ENCODE peak calls at places on chromosomes 3 and 15, in seven cellular contexts. L is activated CD4-positive, alpha-beta T cell treated with anti-CD3 and anti-CD28 coated beads, Interleukin-2, amount 50 U/mL, for 24 hours; I is HEK293T; A is GF-D8; B is kidney tubule cell; O is SHP77; N is RPMI7951. T is an unnamed sample.
A peak's percentile ranks its signal among the peaks of the same experiment; 100 is the strongest.

GRCh38 chr3:31159331-31160039 is 265.0 kb upstream of the GADL1 start:
- DNase-seq in B (no peak), O (no peak), L (no peak), N (no peak), A (no peak), I (no peak), T (no peak)

GRCh38 chr3:11389570-11390268 is 117.5 kb downstream of the ATG7 start:
- DNase-seq in A (no peak), B (no peak), I (no peak), N (peak; percentile 63), L (no peak), O (no peak), T (no peak)

GRCh38 chr3:64530434-64531049 is 157.3 kb downstream of the ADAMTS9 start:
- DNase-seq in I (peak; percentile 59), O (peak; percentile 35), L (no peak), N (peak; percentile 43), A (no peak), B (peak; percentile 54), T (peak; percentile 6)

GRCh38 chr3:133827136-133827535 is 21.5 kb downstream of the SRPRB start:
- DNase-seq in O (no peak), B (no peak), A (no peak), I (no peak), N (no peak), L (no peak), T (no peak)

GRCh38 chr15:41006479-41006878 is 53.2 kb downstream of the CHAC1 start:
- DNase-seq in L (no peak), N (no peak), I (no peak), O (no peak), A (no peak), B (no peak), T (no peak)

GRCh38 chr3:152257246-152258074 is 11.3 kb upstream of the MBNL1 start:
- DNase-seq in I (no peak), B (no peak), A (peak; percentile 84), N (no peak), O (no peak), L (no peak), T (peak; percentile 92)

GRCh38 chr3:195270350-195271115 is 426 bp downstream of the XXYLT1 start:
- DNase-seq in B (peak; percentile 62), I (peak; percentile 56), A (peak; percentile 33), O (no peak), L (peak; percentile 51), N (peak; percentile 47), T (peak; percentile 79)

GRCh38 chr15:71364117-71364584 is 248.9 kb downstream of the THSD4 start:
- DNase-seq in N (no peak), A (no peak), B (no peak), I (peak; percentile 62), L (no peak), O (no peak), T (no peak)

GRCh38 chr15:91291673-91292072 is 191.6 kb downstream of the SV2B start:
- DNase-seq in I (peak; percentile 25), N (peak; percentile 53), B (no peak), O (no peak), L (no peak), A (no peak), T (no peak)

GRCh38 chr15:96328101-96328958 is 2.2 kb upstream of the NR2F2 start:
- DNase-seq in L (no peak), I (no peak), B (peak; percentile 45), A (no peak), O (no peak), N (no peak), T (no peak)

GRCh38 chr3:79765854-79766253 is 1.9 kb downstream of the ROBO1 start:
- DNase-seq in I (peak; percentile 12), A (no peak), O (peak; percentile 12), N (no peak), L (no peak), B (no peak), T (no peak)

GRCh38 chr3:122533931-122534334 is 19.2 kb upstream of the KPNA1 start:
- DNase-seq in O (no peak), L (peak; percentile 59), B (peak; percentile 89), I (no peak), N (peak; percentile 99), A (peak; percentile 82), T (peak; percentile 98)

GRCh38 chr3:40129510-40129909 is 180.0 kb upstream of the EIF1B start:
- DNase-seq in O (no peak), N (no peak), L (no peak), A (no peak), B (no peak), I (no peak), T (no peak)

GRCh38 chr3:28286595-28286994 is 45.2 kb downstream of the CMC1 start:
- DNase-seq in N (peak; percentile 44), A (peak; percentile 52), L (no peak), O (no peak), B (peak; percentile 49), I (peak; percentile 24), T (peak; percentile 83)

GRCh38 chr15:51846463-51847230 is 17.2 kb downstream of the TMOD3 start:
- DNase-seq in B (peak; percentile 60), O (no peak), I (no peak), L (no peak), A (no peak), N (peak; percentile 62), T (peak; percentile 49)

GRCh38 chr3:46276497-46277099 is 34.3 kb downstream of the CCR3 start:
- DNase-seq in N (peak; percentile 49), B (peak; percentile 46), O (no peak), A (no peak), I (peak; percentile 53), L (peak; percentile 75), T (peak; percentile 63)

GRCh38 chr3:167885277-167885676 is 149.8 kb downstream of the SERPINI1 start:
- DNase-seq in A (no peak), B (no peak), L (no peak), N (no peak), O (no peak), I (no peak), T (no peak)

GRCh38 chr3:194285024-194285858 is 65.9 kb downstream of the CPN2 start:
- DNase-seq in I (no peak), L (no peak), O (no peak), N (peak; percentile 79), B (peak; percentile 21), A (no peak), T (no peak)

GRCh38 chr3:97232635-97233034 is 418.2 kb downstream of the EPHA6 start:
- DNase-seq in B (peak; percentile 12), N (no peak), O (peak; percentile 58), A (no peak), L (no peak), I (no peak), T (no peak)

GRCh38 chr3:192835818-192836468 is 81.7 kb downstream of the MB21D2 start:
- DNase-seq in A (no peak), I (no peak), L (no peak), B (peak; percentile 90), O (no peak), N (peak; percentile 60), T (no peak)

GRCh38 chr15:66845266-66845785 is 143.3 kb downstream of the SMAD6 start:
- DNase-seq in A (no peak), N (no peak), O (no peak), L (no peak), I (no peak), B (no peak), T (no peak)

GRCh38 chr15:95712785-95713184 is 617.7 kb upstream of the NR2F2 start:
- DNase-seq in A (no peak), O (no peak), L (no peak), B (no peak), I (no peak), N (no peak), T (no peak)

GRCh38 chr15:65818927-65819562 is 27.0 kb upstream of the DENND4A start:
- DNase-seq in I (no peak), A (peak; percentile 89), B (no peak), L (peak; percentile 30), O (no peak), N (peak; percentile 13), T (peak; percentile 89)

GRCh38 chr3:179865876-179866505 is 170.7 kb downstream of the PEX5L start:
- DNase-seq in L (no peak), O (no peak), I (no peak), A (no peak), B (no peak), N (no peak), T (no peak)

GRCh38 chr3:30672959-30673358 is 66.6 kb downstream of the TGFBR2 start:
- DNase-seq in N (no peak), O (no peak), I (no peak), A (no peak), L (no peak), B (peak; percentile 79), T (no peak)

GRCh38 chr3:197801801-197802504 is 10.9 kb downstream of the LRCH3 start:
- DNase-seq in A (no peak), L (no peak), I (no peak), N (peak; percentile 92), B (peak; percentile 11), O (no peak), T (peak; percentile 81)

GRCh38 chr15:81106560-81106959 is 27.5 kb upstream of the CFAP161 start:
- DNase-seq in O (peak; percentile 67), A (peak; percentile 3), B (peak; percentile 77), I (peak; percentile 71), N (peak; percentile 82), L (peak; percentile 29), T (peak; percentile 61)

GRCh38 chr3:159280326-159280725 is 478.5 kb downstream of the MFSD1 start:
- DNase-seq in B (no peak), I (no peak), O (no peak), N (peak; percentile 71), A (no peak), L (no peak), T (no peak)

GRCh38 chr15:48221885-48222284 is 15.8 kb downstream of the SLC12A1 start:
- DNase-seq in B (peak; percentile 15), A (no peak), O (no peak), L (no peak), N (no peak), I (no peak), T (no peak)

T was measured in AML-193.